ENCODE peak calls at places on chromosomes 6 and 20, in four cellular contexts. R is heart left ventricle, D is tibial nerve, A is uterus. O is an unnamed sample.

GRCh38 chr20:57867807-57868206 is 158.0 kb upstream of the PMEPA1 start:
- DNase-seq in R (no peak), D (no peak), A (no peak), O (no peak)

GRCh38 chr20:18314786-18315406 is 26.6 kb downstream of the ZNF133 start:
- DNase-seq in R (no peak), D (no peak), A (no peak), O (no peak)

GRCh38 chr6:146311079-146311478 is 232.6 kb upstream of the RAB32 start:
- DNase-seq in R (no peak), D (no peak), A (no peak), O (no peak)

GRCh38 chr6:139762587-139763031 is 388.2 kb upstream of the CITED2 start:
- DNase-seq in R (no peak), D (no peak), A (no peak), O (no peak)

GRCh38 chr6:125717120-125717731 is 32.2 kb upstream of the HEY2 start:
- DNase-seq in R (no peak), D (no peak), A (no peak), O (no peak)

GRCh38 chr20:20448891-20449290 is 81.0 kb downstream of the INSM1 start:
- DNase-seq in R (no peak), D (no peak), A (no peak), O (no peak)

GRCh38 chr6:125924169-125924568 is 32.4 kb upstream of the HINT3 start:
- DNase-seq in R (no peak), D (no peak), A (no peak), O (no peak)

GRCh38 chr20:17108896-17109295 is 117.9 kb upstream of the PCSK2 start:
- DNase-seq in R (no peak), D (no peak), A (no peak), O (no peak)

GRCh38 chr6:22300287-22300998 is 3.6 kb upstream of the PRL start:
- DNase-seq in R (no peak), D (no peak), A (no peak), O (no peak)

GRCh38 chr20:56628873-56629463 is at the start of gene TFAP2C:
- DNase-seq in R (peak; percentile 62), D (peak; percentile 19), A (peak; percentile 30), O (peak; percentile 82)

GRCh38 chr6:139296927-139297326 is 5.1 kb upstream of the TXLNB start:
- DNase-seq in R (no peak), D (no peak), A (no peak), O (no peak)

GRCh38 chr6:125802943-125803377 is 12.2 kb downstream of the NCOA7 start:
- DNase-seq in R (no peak), D (no peak), A (no peak), O (no peak)

GRCh38 chr6:154453329-154453728 is 57.2 kb downstream of the CNKSR3 start:
- DNase-seq in R (no peak), D (no peak), A (no peak), O (no peak)

GRCh38 chr6:145110109-145110508 is 625.2 kb downstream of the EPM2A start:
- DNase-seq in R (no peak), D (no peak), A (no peak), O (no peak)

GRCh38 chr6:159174263-159174974 is 5.2 kb downstream of the FNDC1 start:
- DNase-seq in R (peak; percentile 73), D (peak; percentile 61), A (no peak), O (peak; percentile 63)

GRCh38 chr6:91055959-91056358 is 469.1 kb upstream of the MAP3K7 start:
- DNase-seq in R (no peak), D (no peak), A (no peak), O (no peak)

GRCh38 chr6:166388605-166389004 is 5.9 kb upstream of the MPC1 start:
- DNase-seq in R (no peak), D (no peak), A (no peak), O (no peak)

GRCh38 chr6:21241231-21242130 is 352.1 kb upstream of the SOX4 start:
- DNase-seq in R (no peak), D (no peak), A (no peak), O (no peak)

GRCh38 chr6:101918476-101918875 is 525.0 kb downstream of the GRIK2 start:
- DNase-seq in R (no peak), D (no peak), A (no peak), O (no peak)

GRCh38 chr20:14288341-14289330 is 48.8 kb downstream of the FLRT3 start:
- DNase-seq in R (no peak), D (no peak), A (no peak), O (no peak)

GRCh38 chr6:135128268-135128914 is 52.7 kb upstream of the MYB start:
- DNase-seq in R (no peak), D (no peak), A (no peak), O (no peak)

GRCh38 chr6:89146748-89147715 is 1.2 kb downstream of the PM20D2 start:
- DNase-seq in R (no peak), D (no peak), A (no peak), O (peak; percentile 36)

GRCh38 chr6:17054647-17055046 is 47.2 kb upstream of the STMND1 start:
- DNase-seq in R (no peak), D (no peak), A (no peak), O (no peak)

GRCh38 chr20:58693226-58694006 is 816 bp downstream of the NPEPL1 start:
- DNase-seq in R (no peak), D (no peak), A (no peak), O (peak; percentile 35)

GRCh38 chr6:102381203-102381602 is 987.7 kb downstream of the GRIK2 start:
- DNase-seq in R (no peak), D (no peak), A (no peak), O (no peak)

GRCh38 chr20:57688864-57689263 is 21.0 kb downstream of the PMEPA1 start:
- DNase-seq in R (peak; percentile 55), D (no peak), A (no peak), O (no peak)

GRCh38 chr20:63344616-63345327 is 16.4 kb downstream of the CHRNA4 start:
- DNase-seq in R (peak; percentile 79), D (no peak), A (no peak), O (no peak)

GRCh38 chr6:44147256-44147655 is 11.4 kb upstream of the CAPN11 start:
- DNase-seq in R (no peak), D (no peak), A (no peak), O (no peak)

GRCh38 chr20:38052870-38053269 is 19.3 kb downstream of the RPRD1B start:
- DNase-seq in R (no peak), D (no peak), A (no peak), O (no peak)

GRCh38 chr20:24778585-24779031 is 170.5 kb upstream of the CST7 start:
- DNase-seq in R (no peak), D (no peak), A (no peak), O (peak; percentile 9)

GRCh38 chr6:39302669-39303424 is 11.4 kb downstream of the KCNK17 start:
- DNase-seq in R (peak; percentile 77), D (peak; percentile 92), A (peak; percentile 34), O (peak; percentile 94)

GRCh38 chr6:26233608-26234420 is 131.2 kb upstream of the BTN3A2 start:
- DNase-seq in R (peak; percentile 42), D (no peak), A (peak; percentile 54), O (peak; percentile 79)

GRCh38 chr6:2854394-2854982 is 12.8 kb upstream of the SERPINB1 start:
- DNase-seq in R (peak; percentile 50), D (no peak), A (no peak), O (no peak)

GRCh38 chr20:38113401-38114325 is 51.4 kb downstream of the TGM2 start:
- DNase-seq in R (no peak), D (no peak), A (no peak), O (no peak)

GRCh38 chr6:128569737-128570438 is 49.5 kb upstream of the PTPRK start:
- DNase-seq in R (no peak), D (no peak), A (no peak), O (no peak)

GRCh38 chr6:111429571-111429970 is 53.4 kb downstream of the REV3L start:
- DNase-seq in R (no peak), D (no peak), A (no peak), O (no peak)

GRCh38 chr6:94733066-94733465 is 844.3 kb upstream of the MANEA start:
- DNase-seq in R (no peak), D (no peak), A (no peak), O (no peak)
- TF ChIP-seq CTCF in R (no peak), D (no peak), A (no peak), O (no peak)

GRCh38 chr6:15301179-15302006 is 55.5 kb downstream of the JARID2 start:
- DNase-seq in R (no peak), D (no peak), A (no peak), O (no peak)
- H3K4me1 ChIP-seq in R (peaks cover 57% of the 10 kb centered on the region), D (no peaks in the 10 kb centered on the region), A (no peaks in the 10 kb centered on the region), O (peaks cover 23% of the 10 kb centered on the region)

DNA sequence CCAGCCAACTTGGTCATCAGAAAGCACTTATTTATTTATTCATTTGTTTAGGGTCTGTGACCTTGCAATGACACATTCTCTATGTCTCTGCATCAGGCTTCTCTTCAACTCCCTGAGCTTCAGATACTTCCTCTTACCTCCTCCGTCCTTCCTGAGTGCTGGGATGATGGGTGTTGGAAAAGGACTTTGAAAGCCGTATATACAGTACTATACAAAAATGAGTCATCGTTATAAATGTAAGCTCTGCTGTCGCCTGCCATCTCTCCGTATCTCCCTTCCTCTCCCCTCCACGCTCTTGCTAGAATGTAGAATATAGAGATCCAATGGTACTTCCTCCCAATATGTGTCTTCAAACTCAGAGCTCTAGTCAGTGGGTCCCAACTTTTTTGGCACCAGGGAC is 91.9 kb upstream of the SALL4 start:
- DNase-seq in R (no peak), D (no peak), A (no peak), O (peak; percentile 4)
- H3K36me3 ChIP-seq in R (no peaks in the 10 kb centered on the region), D (no peaks in the 10 kb centered on the region), A (no peaks in the 10 kb centered on the region), O (no peaks in the 10 kb centered on the region)

DNA sequence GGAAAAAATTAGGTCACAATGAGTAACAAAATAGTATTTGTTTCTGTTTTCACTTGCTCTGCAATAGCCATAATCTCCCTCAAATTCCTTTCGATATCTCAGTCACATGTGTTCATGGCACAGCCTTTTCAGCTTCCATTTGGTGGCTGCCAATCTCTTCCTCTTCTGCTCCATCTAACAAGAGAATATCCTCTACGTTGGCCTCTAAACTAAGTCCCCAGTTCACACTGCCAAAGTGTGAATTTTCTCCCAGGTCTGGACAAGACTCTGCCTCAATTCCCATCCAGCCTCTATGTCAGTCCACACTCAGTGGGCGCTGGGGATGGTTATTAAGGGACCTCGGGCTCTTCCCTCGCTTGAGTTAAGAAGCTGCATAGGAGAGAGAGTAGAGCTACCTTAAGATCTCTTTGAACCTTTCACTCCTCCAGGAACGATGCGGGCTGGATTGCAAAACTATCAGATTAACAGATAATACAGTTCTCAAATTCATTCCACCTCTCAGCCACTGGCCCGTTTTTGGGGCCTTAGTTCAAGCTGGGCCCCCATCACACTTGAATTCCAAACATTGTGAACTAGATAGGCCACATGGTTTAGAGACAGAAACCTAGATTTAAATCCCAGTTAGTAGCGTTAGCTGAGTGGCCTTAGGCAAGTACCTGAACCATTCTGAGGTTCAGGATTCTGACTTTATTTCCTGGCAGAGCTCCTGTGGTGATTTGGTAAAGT is 250.2 kb upstream of the QKI start:
- DNase-seq in R (no peak), D (no peak), A (no peak), O (no peak)
- TF ChIP-seq CTCF in R (no peak), D (no peak), A (no peak), O (no peak)